ENCODE peak calls at places on chromosomes 16 and 17, in ten cellular contexts. One of them, this sample, is unnamed.

GRCh38 chr17:30519707-30520106 is 42.5 kb downstream of the GOSR1 start:
- DNase-seq in T-helper 1 cell: no peak
- DNase-seq in T-helper 9 cell: no peak
- DNase-seq in stimulated activated CD4-positive, alpha-beta T cell treated with anti-CD3 and anti-CD28 coated beads, Interleukin-1b, Interleukin-23, amount 100 ng/mL, for 24 hours: no peak
- DNase-seq in anterior cingulate cortex: no peak
- DNase-seq in IMR-90: peak
- DNase-seq in LoVo: no peak
- DNase-seq in T1000: no peak
- DNase-seq in stimulated activated CD8-positive, alpha-beta memory T cell treated with anti-CD3 and anti-CD28 coated beads, Interleukin-15, amount 100 ng/mL, for 48 hours: no peak
- DNase-seq in AG04449: peak
- DNase-seq in this sample: no peak

GRCh38 chr17:77572065-77572601 is 386.4 kb upstream of the TNRC6C start:
- DNase-seq in T-helper 1 cell: no peak
- DNase-seq in T-helper 9 cell: no peak
- DNase-seq in stimulated activated CD4-positive, alpha-beta T cell treated with anti-CD3 and anti-CD28 coated beads, Interleukin-1b, Interleukin-23, amount 100 ng/mL, for 24 hours: no peak
- DNase-seq in anterior cingulate cortex: no peak
- DNase-seq in IMR-90: no peak
- DNase-seq in LoVo: no peak
- DNase-seq in T1000: no peak
- DNase-seq in stimulated activated CD8-positive, alpha-beta memory T cell treated with anti-CD3 and anti-CD28 coated beads, Interleukin-15, amount 100 ng/mL, for 48 hours: no peak
- DNase-seq in AG04449: no peak
- DNase-seq in this sample: no peak

GRCh38 chr17:81665205-81666091 is 957 bp downstream of the OXLD1 start:
- DNase-seq in T-helper 1 cell: peak
- DNase-seq in T-helper 9 cell: no peak
- DNase-seq in stimulated activated CD4-positive, alpha-beta T cell treated with anti-CD3 and anti-CD28 coated beads, Interleukin-1b, Interleukin-23, amount 100 ng/mL, for 24 hours: peak
- DNase-seq in anterior cingulate cortex: no peak
- DNase-seq in IMR-90: peak
- DNase-seq in LoVo: peak
- DNase-seq in T1000: no peak
- DNase-seq in stimulated activated CD8-positive, alpha-beta memory T cell treated with anti-CD3 and anti-CD28 coated beads, Interleukin-15, amount 100 ng/mL, for 48 hours: peak
- DNase-seq in AG04449: no peak
- DNase-seq in this sample: peak

GRCh38 chr16:50565428-50565827 is 17.2 kb downstream of the NKD1 start:
- DNase-seq in T-helper 1 cell: no peak
- DNase-seq in T-helper 9 cell: no peak
- DNase-seq in stimulated activated CD4-positive, alpha-beta T cell treated with anti-CD3 and anti-CD28 coated beads, Interleukin-1b, Interleukin-23, amount 100 ng/mL, for 24 hours: no peak
- DNase-seq in anterior cingulate cortex: no peak
- DNase-seq in IMR-90: no peak
- DNase-seq in LoVo: no peak
- DNase-seq in T1000: no peak
- DNase-seq in stimulated activated CD8-positive, alpha-beta memory T cell treated with anti-CD3 and anti-CD28 coated beads, Interleukin-15, amount 100 ng/mL, for 48 hours: no peak
- DNase-seq in AG04449: no peak
- DNase-seq in this sample: no peak

GRCh38 chr16:8697965-8698364 is 23.5 kb downstream of the ABAT start:
- DNase-seq in T-helper 1 cell: no peak
- DNase-seq in T-helper 9 cell: no peak
- DNase-seq in stimulated activated CD4-positive, alpha-beta T cell treated with anti-CD3 and anti-CD28 coated beads, Interleukin-1b, Interleukin-23, amount 100 ng/mL, for 24 hours: no peak
- DNase-seq in anterior cingulate cortex: no peak
- DNase-seq in IMR-90: no peak
- DNase-seq in LoVo: no peak
- DNase-seq in T1000: no peak
- DNase-seq in stimulated activated CD8-positive, alpha-beta memory T cell treated with anti-CD3 and anti-CD28 coated beads, Interleukin-15, amount 100 ng/mL, for 48 hours: no peak
- DNase-seq in AG04449: no peak
- DNase-seq in this sample: no peak

GRCh38 chr17:37516131-37516561 is 26.5 kb downstream of the DUSP14 start:
- DNase-seq in T-helper 1 cell: no peak
- DNase-seq in T-helper 9 cell: no peak
- DNase-seq in stimulated activated CD4-positive, alpha-beta T cell treated with anti-CD3 and anti-CD28 coated beads, Interleukin-1b, Interleukin-23, amount 100 ng/mL, for 24 hours: no peak
- DNase-seq in anterior cingulate cortex: no peak
- DNase-seq in IMR-90: peak
- DNase-seq in LoVo: no peak
- DNase-seq in T1000: no peak
- DNase-seq in stimulated activated CD8-positive, alpha-beta memory T cell treated with anti-CD3 and anti-CD28 coated beads, Interleukin-15, amount 100 ng/mL, for 48 hours: no peak
- DNase-seq in AG04449: no peak
- DNase-seq in this sample: no peak

GRCh38 chr16:87333101-87333500 is 15.9 kb upstream of the C16orf95 start:
- DNase-seq in T-helper 1 cell: no peak
- DNase-seq in T-helper 9 cell: no peak
- DNase-seq in stimulated activated CD4-positive, alpha-beta T cell treated with anti-CD3 and anti-CD28 coated beads, Interleukin-1b, Interleukin-23, amount 100 ng/mL, for 24 hours: no peak
- DNase-seq in anterior cingulate cortex: peak
- DNase-seq in IMR-90: no peak
- DNase-seq in LoVo: no peak
- DNase-seq in T1000: no peak
- DNase-seq in stimulated activated CD8-positive, alpha-beta memory T cell treated with anti-CD3 and anti-CD28 coated beads, Interleukin-15, amount 100 ng/mL, for 48 hours: no peak
- DNase-seq in AG04449: no peak
- DNase-seq in this sample: no peak

GRCh38 chr16:12627394-12627793 is 176.3 kb downstream of the CPPED1 start:
- DNase-seq in T-helper 1 cell: no peak
- DNase-seq in T-helper 9 cell: no peak
- DNase-seq in stimulated activated CD4-positive, alpha-beta T cell treated with anti-CD3 and anti-CD28 coated beads, Interleukin-1b, Interleukin-23, amount 100 ng/mL, for 24 hours: no peak
- DNase-seq in anterior cingulate cortex: no peak
- DNase-seq in IMR-90: no peak
- DNase-seq in LoVo: no peak
- DNase-seq in T1000: no peak
- DNase-seq in stimulated activated CD8-positive, alpha-beta memory T cell treated with anti-CD3 and anti-CD28 coated beads, Interleukin-15, amount 100 ng/mL, for 48 hours: no peak
- DNase-seq in AG04449: no peak
- DNase-seq in this sample: no peak

GRCh38 chr16:85927326-85927725 is 28.4 kb downstream of the IRF8 start:
- DNase-seq in T-helper 1 cell: no peak
- DNase-seq in T-helper 9 cell: no peak
- DNase-seq in stimulated activated CD4-positive, alpha-beta T cell treated with anti-CD3 and anti-CD28 coated beads, Interleukin-1b, Interleukin-23, amount 100 ng/mL, for 24 hours: no peak
- DNase-seq in anterior cingulate cortex: no peak
- DNase-seq in IMR-90: no peak
- DNase-seq in LoVo: no peak
- DNase-seq in T1000: no peak
- DNase-seq in stimulated activated CD8-positive, alpha-beta memory T cell treated with anti-CD3 and anti-CD28 coated beads, Interleukin-15, amount 100 ng/mL, for 48 hours: no peak
- DNase-seq in AG04449: no peak
- DNase-seq in this sample: no peak

GRCh38 chr17:66040402-66040801 is 151.5 kb downstream of the CEP112 start:
- DNase-seq in T-helper 1 cell: no peak
- DNase-seq in T-helper 9 cell: no peak
- DNase-seq in stimulated activated CD4-positive, alpha-beta T cell treated with anti-CD3 and anti-CD28 coated beads, Interleukin-1b, Interleukin-23, amount 100 ng/mL, for 24 hours: no peak
- DNase-seq in anterior cingulate cortex: no peak
- DNase-seq in IMR-90: no peak
- DNase-seq in LoVo: no peak
- DNase-seq in T1000: no peak
- DNase-seq in stimulated activated CD8-positive, alpha-beta memory T cell treated with anti-CD3 and anti-CD28 coated beads, Interleukin-15, amount 100 ng/mL, for 48 hours: no peak
- DNase-seq in AG04449: no peak
- DNase-seq in this sample: no peak

GRCh38 chr17:29256735-29257466 is 10.2 kb downstream of the CRYBA1 start:
- DNase-seq in T-helper 1 cell: no peak
- DNase-seq in T-helper 9 cell: no peak
- DNase-seq in stimulated activated CD4-positive, alpha-beta T cell treated with anti-CD3 and anti-CD28 coated beads, Interleukin-1b, Interleukin-23, amount 100 ng/mL, for 24 hours: no peak
- DNase-seq in anterior cingulate cortex: no peak
- DNase-seq in IMR-90: peak
- DNase-seq in LoVo: no peak
- DNase-seq in T1000: no peak
- DNase-seq in stimulated activated CD8-positive, alpha-beta memory T cell treated with anti-CD3 and anti-CD28 coated beads, Interleukin-15, amount 100 ng/mL, for 48 hours: no peak
- DNase-seq in AG04449: no peak
- DNase-seq in this sample: no peak

GRCh38 chr17:2024572-2025219 is 438 bp downstream of the RTN4RL1 start:
- DNase-seq in T-helper 1 cell: no peak
- DNase-seq in T-helper 9 cell: no peak
- DNase-seq in stimulated activated CD4-positive, alpha-beta T cell treated with anti-CD3 and anti-CD28 coated beads, Interleukin-1b, Interleukin-23, amount 100 ng/mL, for 24 hours: no peak
- DNase-seq in anterior cingulate cortex: no peak
- DNase-seq in IMR-90: no peak
- DNase-seq in LoVo: no peak
- DNase-seq in T1000: no peak
- DNase-seq in stimulated activated CD8-positive, alpha-beta memory T cell treated with anti-CD3 and anti-CD28 coated beads, Interleukin-15, amount 100 ng/mL, for 48 hours: no peak
- DNase-seq in AG04449: no peak
- DNase-seq in this sample: no peak

GRCh38 chr17:74758846-74759163 is 10.4 kb downstream of the NHERF1 start:
- DNase-seq in T-helper 1 cell: no peak
- DNase-seq in T-helper 9 cell: no peak
- DNase-seq in stimulated activated CD4-positive, alpha-beta T cell treated with anti-CD3 and anti-CD28 coated beads, Interleukin-1b, Interleukin-23, amount 100 ng/mL, for 24 hours: no peak
- DNase-seq in anterior cingulate cortex: no peak
- DNase-seq in IMR-90: peak
- DNase-seq in LoVo: no peak
- DNase-seq in T1000: no peak
- DNase-seq in stimulated activated CD8-positive, alpha-beta memory T cell treated with anti-CD3 and anti-CD28 coated beads, Interleukin-15, amount 100 ng/mL, for 48 hours: no peak
- DNase-seq in AG04449: no peak
- DNase-seq in this sample: peak

GRCh38 chr17:82034371-82035011 is 3.0 kb downstream of the DCXR start:
- DNase-seq in T-helper 1 cell: no peak
- DNase-seq in T-helper 9 cell: no peak
- DNase-seq in stimulated activated CD4-positive, alpha-beta T cell treated with anti-CD3 and anti-CD28 coated beads, Interleukin-1b, Interleukin-23, amount 100 ng/mL, for 24 hours: no peak
- DNase-seq in anterior cingulate cortex: no peak
- DNase-seq in IMR-90: no peak
- DNase-seq in LoVo: no peak
- DNase-seq in T1000: no peak
- DNase-seq in stimulated activated CD8-positive, alpha-beta memory T cell treated with anti-CD3 and anti-CD28 coated beads, Interleukin-15, amount 100 ng/mL, for 48 hours: no peak
- DNase-seq in AG04449: no peak
- DNase-seq in this sample: no peak

GRCh38 chr17:71163121-71163812 is 957.6 kb upstream of the SOX9 start:
- DNase-seq in T-helper 1 cell: no peak
- DNase-seq in T-helper 9 cell: no peak
- DNase-seq in stimulated activated CD4-positive, alpha-beta T cell treated with anti-CD3 and anti-CD28 coated beads, Interleukin-1b, Interleukin-23, amount 100 ng/mL, for 24 hours: no peak
- DNase-seq in anterior cingulate cortex: no peak
- DNase-seq in IMR-90: peak
- DNase-seq in LoVo: no peak
- DNase-seq in T1000: no peak
- DNase-seq in stimulated activated CD8-positive, alpha-beta memory T cell treated with anti-CD3 and anti-CD28 coated beads, Interleukin-15, amount 100 ng/mL, for 48 hours: no peak
- DNase-seq in AG04449: no peak
- DNase-seq in this sample: no peak

GRCh38 chr16:50271148-50272041 is 5.0 kb downstream of the ADCY7 start:
- DNase-seq in T-helper 1 cell: no peak
- DNase-seq in T-helper 9 cell: no peak
- DNase-seq in stimulated activated CD4-positive, alpha-beta T cell treated with anti-CD3 and anti-CD28 coated beads, Interleukin-1b, Interleukin-23, amount 100 ng/mL, for 24 hours: no peak
- DNase-seq in anterior cingulate cortex: no peak
- DNase-seq in IMR-90: no peak
- DNase-seq in LoVo: no peak
- DNase-seq in T1000: no peak
- DNase-seq in stimulated activated CD8-positive, alpha-beta memory T cell treated with anti-CD3 and anti-CD28 coated beads, Interleukin-15, amount 100 ng/mL, for 48 hours: no peak
- DNase-seq in AG04449: no peak
- DNase-seq in this sample: no peak

GRCh38 chr17:14448816-14449215 is 147.9 kb downstream of the HS3ST3B1 start:
- DNase-seq in T-helper 1 cell: no peak
- DNase-seq in T-helper 9 cell: no peak
- DNase-seq in stimulated activated CD4-positive, alpha-beta T cell treated with anti-CD3 and anti-CD28 coated beads, Interleukin-1b, Interleukin-23, amount 100 ng/mL, for 24 hours: no peak
- DNase-seq in anterior cingulate cortex: no peak
- DNase-seq in IMR-90: no peak
- DNase-seq in LoVo: no peak
- DNase-seq in T1000: no peak
- DNase-seq in stimulated activated CD8-positive, alpha-beta memory T cell treated with anti-CD3 and anti-CD28 coated beads, Interleukin-15, amount 100 ng/mL, for 48 hours: no peak
- DNase-seq in AG04449: no peak
- DNase-seq in this sample: no peak

GRCh38 chr17:63447688-63448005 is 1.5 kb upstream of the CYB561 start:
- DNase-seq in T-helper 1 cell: no peak
- DNase-seq in T-helper 9 cell: no peak
- DNase-seq in stimulated activated CD4-positive, alpha-beta T cell treated with anti-CD3 and anti-CD28 coated beads, Interleukin-1b, Interleukin-23, amount 100 ng/mL, for 24 hours: no peak
- DNase-seq in anterior cingulate cortex: no peak
- DNase-seq in IMR-90: no peak
- DNase-seq in LoVo: no peak
- DNase-seq in T1000: no peak
- DNase-seq in stimulated activated CD8-positive, alpha-beta memory T cell treated with anti-CD3 and anti-CD28 coated beads, Interleukin-15, amount 100 ng/mL, for 48 hours: no peak
- DNase-seq in AG04449: no peak
- DNase-seq in this sample: no peak

GRCh38 chr17:40111221-40112128 is 10.3 kb upstream of the MSL1 start:
- DNase-seq in T-helper 1 cell: peak
- DNase-seq in T-helper 9 cell: no peak
- DNase-seq in stimulated activated CD4-positive, alpha-beta T cell treated with anti-CD3 and anti-CD28 coated beads, Interleukin-1b, Interleukin-23, amount 100 ng/mL, for 24 hours: no peak
- DNase-seq in anterior cingulate cortex: peak
- DNase-seq in IMR-90: peak
- DNase-seq in LoVo: peak
- DNase-seq in T1000: peak
- DNase-seq in stimulated activated CD8-positive, alpha-beta memory T cell treated with anti-CD3 and anti-CD28 coated beads, Interleukin-15, amount 100 ng/mL, for 48 hours: peak
- DNase-seq in AG04449: peak
- DNase-seq in this sample: no peak